ENCODE peak calls at places on chromosomes 7 and 10, in eight cellular contexts. S is HAP-1, M is tibial artery, H is astrocyte, T is A549, Z is GM23248, Q is ovary, W is mammary epithelial cell. A is an unnamed sample. For H3K4me1 and H3K9me3, the result is how much of the 10 kb centered on the place peaks cover.

GRCh38 chr7:130063036-130063435 is 7.3 kb upstream of the KLHDC10 start:
- DNase-seq in M (no peak), W (no peak), S (peak), T (no peak), Q (no peak), Z (peak), H (no peak), A (peak)

GRCh38 chr10:114684085-114684821 is 26.2 kb upstream of the ABLIM1 start:
- DNase-seq in S (no peak), Q (no peak), W (no peak), T (peak), H (peak), M (peak), Z (peak), A (peak)

GRCh38 chr10:59018977-59019376 is 157.5 kb upstream of the PHYHIPL start:
- DNase-seq in H (no peak), Z (peak), S (no peak), M (no peak), W (no peak), Q (no peak), T (no peak), A (peak)

GRCh38 chr10:104816501-104816900 is 175.4 kb downstream of the SORCS3 start:
- DNase-seq in Z (no peak), H (no peak), S (no peak), Q (no peak), W (no peak), T (no peak), M (no peak), A (no peak)

GRCh38 chr7:139358541-139359365 is 941 bp upstream of the LUC7L2 start:
- DNase-seq in W (peak), T (peak), H (no peak), M (no peak), Z (peak), S (no peak), Q (no peak), A (no peak)

GRCh38 chr10:11555556-11555955 is 55.9 kb downstream of the USP6NL start:
- DNase-seq in M (no peak), T (no peak), W (no peak), S (no peak), H (no peak), Z (no peak), Q (no peak), A (no peak)

GRCh38 chr10:681670-682318 is 7.7 kb downstream of the DIP2C start:
- DNase-seq in T (no peak), Z (peak), H (no peak), S (no peak), Q (no peak), W (no peak), M (no peak), A (no peak)

GRCh38 chr10:48245977-48246376 is 28.5 kb downstream of the FRMPD2 start:
- DNase-seq in T (no peak), H (no peak), M (no peak), Z (no peak), Q (no peak), W (no peak), S (no peak), A (no peak)

GRCh38 chr7:105677395-105677701 is 96.1 kb upstream of the EFCAB10 start:
- DNase-seq in Q (no peak), Z (no peak), T (no peak), M (no peak), S (no peak), H (no peak), W (no peak), A (no peak)

GRCh38 chr10:99325261-99325660 is 3.9 kb upstream of the CNNM1 start:
- DNase-seq in Q (no peak), Z (no peak), S (no peak), T (no peak), H (no peak), W (no peak), M (no peak), A (no peak)

GRCh38 chr7:37833107-37833817 is 15.1 kb upstream of the NME8 start:
- DNase-seq in W (peak), Q (peak), T (peak), Z (peak), M (peak), S (peak), H (peak), A (peak)

GRCh38 chr10:84826704-84827103 is 498.3 kb downstream of the CCSER2 start:
- DNase-seq in W (no peak), H (peak), Q (no peak), Z (peak), T (no peak), M (no peak), S (no peak), A (no peak)

GRCh38 chr10:20988357-20988983 is 91.4 kb upstream of the NEBL start:
- DNase-seq in W (no peak), Z (peak), M (peak), Q (no peak), S (no peak), T (no peak), H (no peak), A (no peak)

GRCh38 chr7:102453319-102453718 is 11.3 kb downstream of the ALKBH4 start:
- DNase-seq in W (no peak), H (no peak), T (no peak), M (no peak), S (no peak), Z (no peak), Q (no peak), A (no peak)

GRCh38 chr10:96124230-96125141 is 5.6 kb upstream of the ZNF518A start:
- DNase-seq in S (peak), W (peak), M (no peak), H (peak), Q (no peak), T (peak), Z (peak), A (peak)

GRCh38 chr10:70479626-70480253 is 1.2 kb downstream of the PALD1 start:
- DNase-seq in S (no peak), H (no peak), M (no peak), W (no peak), T (no peak), Q (no peak), Z (no peak), A (no peak)

GRCh38 chr10:52517017-52517416 is 202.9 kb downstream of the DKK1 start:
- DNase-seq in Q (no peak), T (no peak), S (peak), Z (peak), H (no peak), W (no peak), M (no peak), A (peak)

GRCh38 chr10:103231047-103231551 is 14.6 kb upstream of the RPEL1 start:
- DNase-seq in H (peak), Q (no peak), M (no peak), W (peak), Z (peak), T (peak), S (peak), A (peak)

GRCh38 chr7:43647772-43648643 is 65.1 kb downstream of the STK17A start:
- DNase-seq in W (peak), H (peak), Q (no peak), Z (peak), S (peak), T (peak), M (peak), A (peak)

GRCh38 chr10:46022978-46023702 is 7.3 kb downstream of the NCOA4 start:
- DNase-seq in Z (peak), Q (peak), S (peak), W (peak), H (peak), M (peak), T (peak), A (peak)
- H3K4me1 ChIP-seq in Z (half or more), Q (under half), S (under half), W (under half), H (half or more), M (half or more), T (half or more), A (half or more)

DNA sequence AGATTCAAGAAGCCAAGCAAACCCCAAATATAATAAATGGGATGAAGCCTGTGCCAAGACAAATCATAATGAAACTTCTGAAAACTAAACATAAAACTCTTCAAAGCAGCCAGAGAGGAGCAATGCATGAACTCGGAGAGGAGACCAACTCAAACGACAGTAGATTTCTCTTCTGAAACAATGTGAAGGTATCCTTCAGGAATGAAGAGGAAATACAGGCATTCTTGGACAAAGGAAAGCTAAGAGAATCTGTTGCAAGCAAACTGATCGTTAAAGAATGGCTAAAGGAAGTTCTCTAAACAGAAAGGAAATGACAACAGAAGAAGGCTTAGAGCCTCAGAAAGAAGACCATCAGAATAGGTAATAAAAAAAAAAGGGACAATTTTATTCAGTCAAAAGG is 6.6 kb downstream of the GNA12 start:
- DNase-seq in M (no peak), Z (no peak), H (no peak), T (no peak), S (no peak), Q (no peak), W (no peak), A (no peak)
- H3K9me3 ChIP-seq in M (under half), Z (under half), H (under half), T (under half), S (under half), Q (under half), W (under half), A (under half)

GRCh38 chr10:50605280-50606270 is 18.2 kb downstream of the SGMS1 start:
- DNase-seq in Q (peak), W (peak), S (no peak), T (peak), M (no peak), Z (peak), H (peak), A (peak)
- H3K4me1 ChIP-seq in Q (under half), W (under half), S (under half), T (half or more), M (half or more), Z (half or more), H (under half), A (under half)

GRCh38 chr7:64131696-64132095 is 75.3 kb upstream of the ZNF735 start:
- DNase-seq in W (no peak), H (no peak), Q (no peak), T (no peak), Z (no peak), S (no peak), M (no peak), A (no peak)
- H3K9me3 ChIP-seq in W (under half), H (under half), Q (under half), T (under half), Z (under half), S (under half), M (under half), A (under half)

DNA sequence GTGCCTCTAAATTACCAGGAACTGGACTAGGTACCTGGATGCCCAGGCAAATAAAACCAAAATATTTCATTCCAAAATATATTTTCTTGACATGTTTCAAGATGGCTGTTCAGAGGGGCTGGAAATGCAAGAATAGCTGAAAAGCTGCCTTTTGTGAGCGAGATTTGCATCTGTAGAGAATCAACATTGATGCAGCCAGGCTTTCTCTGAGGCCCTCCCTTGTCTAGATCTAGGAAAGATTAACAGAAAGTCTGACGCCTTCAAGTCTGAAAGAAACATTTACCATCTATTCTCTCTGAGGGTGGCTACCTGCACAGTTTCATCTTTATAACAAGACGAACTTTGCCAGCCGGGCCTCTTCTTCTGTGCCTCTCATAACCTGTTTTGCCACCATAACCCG is 170.1 kb downstream of the AKR1D1 start:
- DNase-seq in H (no peak), W (no peak), M (no peak), Q (no peak), S (peak), Z (no peak), T (no peak), A (no peak)
- H3K4me1 ChIP-seq in H (under half), W (under half), M (under half), Q (under half), S (half or more), Z (under half), T (under half), A (under half)

A was measured in adipocyte.